ENCODE peak calls at places on chromosomes 12 and 14, in seven cellular contexts. T is Karpas-422, H is Panc1, N is left ventricle myocardium inferior, Q is pancreas, R is mammary epithelial cell, D is ovary. X is an unnamed sample.

GRCh38 chr12:111775205-111776193 is 8.8 kb downstream of the ALDH2 start:
- DNase-seq in T (peak; percentile 95), H (no peak), N (peak; percentile 88), Q (peak; percentile 70), R (peak; percentile 39), D (peak; percentile 85), X (peak; percentile 94)

GRCh38 chr14:92880851-92881250 is 42.1 kb upstream of the CHGA start:
- DNase-seq in T (peak; percentile 50), H (no peak), N (no peak), Q (peak; percentile 43), R (peak; percentile 58), D (no peak), X (peak; percentile 48)

GRCh38 chr14:64943556-64943955 is 1.0 kb upstream of the GPX2 start:
- DNase-seq in T (no peak), H (no peak), N (no peak), Q (no peak), R (no peak), D (no peak), X (no peak)

GRCh38 chr14:77027538-77028383 is 747 bp downstream of the IRF2BPL start:
- DNase-seq in T (peak; percentile 74), H (no peak), N (peak; percentile 76), Q (peak; percentile 76), R (peak; percentile 56), D (peak; percentile 89), X (peak; percentile 84)

GRCh38 chr12:47223848-47224213 is 144.1 kb upstream of the AMIGO2 start:
- DNase-seq in T (peak; percentile 54), H (no peak), N (peak; percentile 38), Q (peak; percentile 42), R (no peak), D (peak; percentile 64), X (no peak)

GRCh38 chr14:102949062-102949800 is 26.8 kb downstream of the AMN start:
- DNase-seq in T (peak; percentile 94), H (no peak), N (no peak), Q (no peak), R (no peak), D (no peak), X (no peak)

GRCh38 chr12:68067762-68068376 is 78.6 kb downstream of the IFNG-AS1 start:
- DNase-seq in T (peak; percentile 62), H (no peak), N (no peak), Q (no peak), R (no peak), D (no peak), X (no peak)

GRCh38 chr14:98371141-98371540 is 900.9 kb downstream of the BCL11B start:
- DNase-seq in T (no peak), H (no peak), N (no peak), Q (no peak), R (no peak), D (no peak), X (no peak)

GRCh38 chr12:72499244-72499643 is 227.1 kb downstream of the TRHDE start:
- DNase-seq in T (no peak), H (no peak), N (no peak), Q (no peak), R (peak; percentile 39), D (no peak), X (no peak)

GRCh38 chr12:79773896-79774295 is 83.1 kb upstream of the PAWR start:
- DNase-seq in T (no peak), H (no peak), N (no peak), Q (no peak), R (no peak), D (no peak), X (no peak)

GRCh38 chr14:75022655-75023054 is 19.9 kb downstream of the EIF2B2 start:
- DNase-seq in T (peak; percentile 62), H (no peak), N (peak; percentile 67), Q (no peak), R (no peak), D (no peak), X (no peak)

GRCh38 chr14:103629503-103630121 is 601 bp downstream of the KLC1 start:
- DNase-seq in T (peak; percentile 84), H (no peak), N (peak; percentile 70), Q (peak; percentile 41), R (peak; percentile 26), D (peak; percentile 69), X (peak; percentile 68)

GRCh38 chr14:94771906-94772468 is 2.1 kb upstream of the GSC start:
- DNase-seq in T (no peak), H (no peak), N (no peak), Q (no peak), R (no peak), D (no peak), X (no peak)

GRCh38 chr14:94770251-94770749 is 387 bp upstream of the GSC start:
- DNase-seq in T (no peak), H (no peak), N (no peak), Q (no peak), R (no peak), D (no peak), X (no peak)

GRCh38 chr14:94770815-94771190 is 890 bp upstream of the GSC start:
- DNase-seq in T (no peak), H (no peak), N (no peak), Q (no peak), R (no peak), D (no peak), X (no peak)

GRCh38 chr14:94769413-94770250 is at the start of gene GSC:
- DNase-seq in T (no peak), H (no peak), N (peak; percentile 26), Q (peak; percentile 57), R (peak; percentile 37), D (no peak), X (no peak)

GRCh38 chr14:94771191-94771905 is 1.4 kb upstream of the GSC start:
- DNase-seq in T (no peak), H (no peak), N (no peak), Q (no peak), R (no peak), D (no peak), X (no peak)
- H3K4me1 ChIP-seq in T (no peaks in the 10 kb centered on the region), H (no peaks in the 10 kb centered on the region), N (peaks cover 38% of the 10 kb centered on the region), Q (peaks cover 5% of the 10 kb centered on the region), R (peaks cover 13% of the 10 kb centered on the region), D (peaks cover 4% of the 10 kb centered on the region), X (peaks cover 20% of the 10 kb centered on the region)

GRCh38 chr12:14845350-14845750 is 2.0 kb upstream of the ART4 start:
- DNase-seq in T (peak; percentile 76), H (no peak), N (no peak), Q (peak; percentile 66), R (peak; percentile 42), D (peak; percentile 49), X (no peak)

GRCh38 chr12:14841761-14842160 is 1.6 kb downstream of the ART4 start:
- DNase-seq in T (no peak), H (no peak), N (peak; percentile 56), Q (peak; percentile 75), R (peak; percentile 77), D (no peak), X (no peak)

GRCh38 chr12:14840616-14841015 is 2.7 kb downstream of the ART4 start:
- DNase-seq in T (no peak), H (no peak), N (no peak), Q (no peak), R (no peak), D (no peak), X (no peak)

GRCh38 chr12:14843425-14843887 is at the start of gene ART4:
- DNase-seq in T (no peak), H (no peak), N (peak; percentile 55), Q (no peak), R (no peak), D (no peak), X (peak; percentile 46)

DNA sequence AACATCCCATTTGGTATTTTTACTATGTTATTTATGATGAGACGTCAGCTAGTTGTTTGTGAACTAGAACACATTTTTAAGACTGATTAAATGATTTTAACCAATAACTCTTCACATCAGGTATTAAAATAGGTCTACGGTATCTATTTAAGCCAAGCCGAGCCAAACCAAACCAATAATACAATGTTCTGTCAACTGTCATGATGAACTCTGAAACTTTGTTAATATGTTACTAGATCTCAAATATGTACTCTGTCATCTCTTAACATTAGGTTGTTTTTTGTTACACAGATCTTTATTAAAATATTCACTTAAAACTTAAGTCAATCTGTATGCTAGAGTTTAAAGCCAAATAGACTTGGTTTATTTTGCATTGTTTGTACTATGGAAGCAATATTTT is 1.0 kb downstream of the ART4 start:
- DNase-seq in T (no peak), H (no peak), N (no peak), Q (no peak), R (no peak), D (no peak), X (no peak)
- H3K4me3 ChIP-seq in T (no peak overlapping the region), H (no peak overlapping the region), N (peak overlapping the region; percentile 51), Q (no peak overlapping the region), R (no peak overlapping the region), D (no peak overlapping the region), X (peak overlapping the region; percentile 28)

DNA sequence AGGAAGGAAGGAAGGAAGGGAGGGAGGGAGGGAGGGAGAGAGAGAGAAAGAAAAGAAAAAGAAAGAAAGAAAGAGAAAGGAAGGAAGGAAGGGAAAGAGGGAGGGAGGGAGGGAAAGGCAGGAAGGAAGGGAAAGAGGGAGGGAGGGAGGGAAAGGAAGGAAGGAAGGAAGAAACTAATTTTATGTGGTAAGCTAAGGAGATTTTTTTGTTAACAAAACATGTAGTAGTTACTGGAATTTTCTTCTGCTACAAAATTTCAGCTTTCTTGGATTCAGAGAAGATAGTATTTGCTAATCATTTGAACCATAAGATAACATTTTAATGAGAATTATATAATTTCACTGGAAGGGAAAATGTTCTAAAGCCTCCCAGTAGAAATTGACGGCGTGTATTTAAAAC is 437.8 kb upstream of the DCN start:
- DNase-seq in T (no peak), H (no peak), N (no peak), Q (no peak), R (no peak), D (no peak), X (no peak)
- H3K27ac ChIP-seq in T (no peak overlapping the region), H (no peak overlapping the region), N (no peak overlapping the region), Q (no peak overlapping the region), R (no peak overlapping the region), D (no peak overlapping the region), X (no peak overlapping the region)

GRCh38 chr12:28885275-28885674 is 263.8 kb upstream of the FAR2 start:
- DNase-seq in T (no peak), H (no peak), N (no peak), Q (no peak), R (no peak), D (no peak), X (no peak)

GRCh38 chr12:28887591-28887990 is 261.5 kb upstream of the FAR2 start:
- DNase-seq in T (no peak), H (no peak), N (no peak), Q (no peak), R (no peak), D (no peak), X (no peak)

GRCh38 chr12:28882444-28882843 is 266.6 kb upstream of the FAR2 start:
- DNase-seq in T (no peak), H (no peak), N (no peak), Q (no peak), R (peak; percentile 94), D (no peak), X (no peak)

GRCh38 chr12:28884861-28885260 is 264.2 kb upstream of the FAR2 start:
- DNase-seq in T (no peak), H (no peak), N (no peak), Q (no peak), R (no peak), D (no peak), X (no peak)

DNA sequence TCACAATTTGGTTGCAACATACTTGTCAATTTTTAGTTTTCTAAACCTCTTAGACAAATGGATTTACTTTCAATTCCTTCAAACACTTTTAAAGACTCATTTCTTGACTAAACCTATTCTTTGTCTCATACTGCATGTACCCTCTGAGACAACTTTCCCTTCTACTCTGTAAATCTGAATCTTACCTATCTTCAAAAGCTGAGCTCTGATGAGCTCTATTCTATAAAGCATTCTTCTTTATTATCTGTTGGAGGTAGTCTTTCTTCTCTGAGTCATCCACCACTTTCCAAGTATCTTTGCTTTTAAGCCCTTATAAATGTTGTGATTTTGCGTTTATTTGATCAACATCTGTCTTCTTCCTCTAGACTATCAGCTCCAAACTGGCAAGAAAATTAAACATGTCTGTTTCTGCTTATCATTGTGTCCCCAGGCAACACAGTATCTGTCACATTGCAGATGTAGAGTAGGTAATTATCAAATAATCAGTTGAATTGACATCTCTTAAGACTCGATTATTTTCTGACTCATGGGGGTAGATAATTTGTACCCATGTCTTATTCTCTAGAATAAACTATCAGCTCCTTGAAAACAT is 265.6 kb upstream of the FAR2 start:
- DNase-seq in T (no peak), H (no peak), N (no peak), Q (no peak), R (no peak), D (no peak), X (no peak)
- H3K4me1 ChIP-seq in T (no peaks in the 10 kb centered on the region), H (no peaks in the 10 kb centered on the region), N (peaks cover 4% of the 10 kb centered on the region), Q (no peaks in the 10 kb centered on the region), R (peaks cover 10% of the 10 kb centered on the region), D (no peaks in the 10 kb centered on the region), X (no peaks in the 10 kb centered on the region)